ENCODE peak calls at places on chromosomes 16 and 17, in nine cellular contexts. T is fibroblast of lung, D is A673, Q is uterus, P is fibroblast of the aortic adventitia, K is endodermal cell, M is B cell, C is PC-3, Z is tibial nerve. I is an unnamed sample.

GRCh38 chr16:55411231-55411630 is 67.8 kb upstream of the MMP2 start:
- DNase-seq in Z (no peak), T (no peak), C (no peak), P (peak; percentile 27), Q (no peak), D (no peak), M (no peak), K (peak; percentile 50), I (no peak)

GRCh38 chr16:27474921-27475320 is 72.9 kb downstream of the IL21R start:
- DNase-seq in Z (no peak), T (no peak), D (no peak), M (no peak), C (no peak), Q (no peak), K (no peak), P (no peak), I (no peak)

GRCh38 chr16:60642956-60643355 is 1393.3 kb downstream of the CDH8 start:
- DNase-seq in D (no peak), M (no peak), K (no peak), Z (no peak), T (no peak), Q (no peak), C (peak; percentile 1), P (no peak), I (no peak)

GRCh38 chr16:21608647-21609328 is 9.4 kb downstream of the METTL9 start:
- DNase-seq in C (no peak), T (no peak), Q (no peak), M (no peak), D (no peak), K (no peak), Z (no peak), P (no peak), I (no peak)

GRCh38 chr16:84854759-84855158 is 35.0 kb downstream of the CRISPLD2 start:
- DNase-seq in Z (no peak), D (no peak), P (no peak), Q (no peak), C (no peak), M (no peak), K (no peak), T (peak; percentile 76), I (no peak)

GRCh38 chr16:66751135-66751991 is at the start of gene DYNC1LI2:
- DNase-seq in D (peak; percentile 86), K (peak; percentile 92), T (peak; percentile 70), C (peak; percentile 74), P (peak; percentile 61), Q (peak; percentile 80), M (peak; percentile 90), Z (peak; percentile 70), I (peak; percentile 96)

GRCh38 chr16:86740817-86741799 is 162.8 kb downstream of the FOXL1 start:
- DNase-seq in Z (peak; percentile 15), C (peak; percentile 63), M (no peak), Q (peak; percentile 22), P (peak; percentile 76), K (peak; percentile 79), T (peak; percentile 74), D (peak; percentile 52), I (no peak)

GRCh38 chr16:22250522-22250921 is 44.4 kb downstream of the EEF2K start:
- DNase-seq in C (no peak), Z (no peak), T (no peak), Q (no peak), P (peak; percentile 59), K (no peak), D (no peak), M (no peak), I (no peak)

GRCh38 chr16:8931864-8932263 is 31.8 kb downstream of the USP7 start:
- DNase-seq in P (peak; percentile 74), D (peak; percentile 51), Z (peak; percentile 65), T (peak; percentile 69), Q (peak; percentile 59), C (peak; percentile 32), K (peak; percentile 90), M (peak; percentile 60), I (no peak)

GRCh38 chr16:84670063-84670462 is 21.8 kb downstream of the KLHL36 start:
- DNase-seq in Z (no peak), P (no peak), K (no peak), T (no peak), D (no peak), M (no peak), C (no peak), Q (no peak), I (no peak)

GRCh38 chr17:60508384-60508980 is 17.6 kb downstream of the APPBP2 start:
- DNase-seq in Z (no peak), M (no peak), Q (no peak), P (no peak), C (no peak), D (no peak), T (no peak), K (no peak), I (peak; percentile 18)

GRCh38 chr17:48908047-48908843 is at the start of gene UBE2Z:
- DNase-seq in P (peak; percentile 95), Z (peak; percentile 84), T (peak; percentile 97), K (peak; percentile 100), C (peak; percentile 98), Q (peak; percentile 95), M (peak; percentile 95), D (peak; percentile 98), I (peak; percentile 97)
- TF ChIP-seq CTCF in P (no peak), Z (peak; percentile 38), T (no peak), K (peak; percentile 17), C (peak; percentile 40), Q (peak; percentile 18), M (no peak), D (peak; percentile 42), I (peak; percentile 34)

GRCh38 chr16:88533381-88533831 is 36.8 kb upstream of the ZC3H18 start:
- DNase-seq in Q (no peak), P (no peak), K (peak; percentile 80), C (peak; percentile 32), Z (no peak), D (peak; percentile 52), T (peak; percentile 50), M (no peak), I (no peak)

GRCh38 chr16:88535181-88535856 is 34.9 kb upstream of the ZC3H18 start:
- DNase-seq in M (no peak), K (no peak), T (no peak), Z (no peak), Q (no peak), P (no peak), C (no peak), D (no peak), I (no peak)

GRCh38 chr16:88533945-88534641 is 36.1 kb upstream of the ZC3H18 start:
- DNase-seq in K (peak; percentile 92), Q (peak; percentile 83), Z (peak; percentile 51), C (peak; percentile 64), D (peak; percentile 87), M (peak; percentile 89), T (peak; percentile 61), P (peak; percentile 9), I (peak; percentile 99)

GRCh38 chr16:88535857-88536222 is 34.4 kb upstream of the ZC3H18 start:
- DNase-seq in Q (no peak), P (no peak), T (no peak), C (no peak), Z (no peak), M (no peak), D (no peak), K (no peak), I (no peak)

DNA sequence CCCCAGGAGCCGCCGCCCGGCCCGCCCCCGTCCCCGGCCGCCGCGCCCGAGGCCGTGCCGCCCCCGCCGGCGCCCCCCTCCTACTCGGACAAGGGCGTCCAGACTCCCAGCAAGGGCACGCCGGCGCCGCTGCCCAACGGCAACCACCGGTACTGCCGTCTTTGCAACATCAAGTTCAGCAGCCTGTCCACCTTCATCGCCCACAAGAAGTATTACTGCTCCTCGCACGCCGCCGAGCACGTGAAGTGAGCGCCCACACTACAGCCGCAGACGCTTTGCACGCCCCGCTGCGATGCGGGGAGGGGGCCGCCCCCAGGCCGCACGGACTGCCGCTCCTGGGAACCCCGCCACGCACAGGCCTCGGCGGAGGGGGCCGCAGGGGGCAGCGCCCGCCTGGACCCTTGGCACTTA is 35.5 kb upstream of the ZC3H18 start:
- DNase-seq in D (no peak), K (peak; percentile 76), P (no peak), T (peak; percentile 42), Z (no peak), C (peak; percentile 19), Q (no peak), M (peak; percentile 58), I (peak; percentile 80)
- TF ChIP-seq CTCF in D (no peak), K (no peak), P (no peak), T (no peak), Z (no peak), C (no peak), Q (peak; percentile 2), M (no peak), I (peak; percentile 11)

DNA sequence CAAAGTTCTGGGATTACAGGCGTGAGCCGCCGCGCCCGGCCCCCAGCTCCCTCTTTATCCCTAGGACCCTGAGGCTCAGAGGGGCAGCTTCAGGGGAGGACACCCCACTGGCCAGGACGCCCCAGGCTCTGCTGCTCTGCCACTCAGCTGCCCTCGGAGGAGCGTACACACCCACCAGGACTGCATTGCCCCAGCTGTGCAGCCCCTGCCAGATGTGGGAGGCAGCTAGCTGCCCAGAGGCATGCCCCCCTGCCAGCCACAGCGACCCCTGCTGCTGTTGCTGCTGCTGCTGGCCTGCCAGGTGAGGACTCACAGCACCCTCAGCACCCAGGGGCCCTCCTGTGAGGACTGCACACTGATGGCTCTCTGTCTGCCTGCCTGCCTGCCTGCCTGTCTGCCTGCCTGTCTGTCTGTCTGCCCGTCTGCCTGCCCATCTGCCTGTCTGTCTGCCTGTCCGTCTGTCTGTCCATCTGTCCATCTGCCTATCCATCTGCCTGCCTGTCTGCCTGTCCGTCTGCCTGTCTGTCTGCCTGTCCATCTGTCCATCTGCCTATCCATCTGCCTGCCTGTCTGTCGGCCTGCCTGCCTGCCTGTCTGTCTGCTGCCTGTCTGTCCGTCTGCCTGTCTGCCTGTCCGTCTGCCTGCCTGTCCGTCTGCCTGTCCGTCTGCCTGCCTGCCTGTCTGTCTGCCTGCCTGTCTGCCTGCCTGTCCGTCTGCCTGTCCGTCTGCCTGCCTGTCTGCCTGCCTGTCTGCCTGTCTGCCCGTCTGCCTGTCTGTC is 5.0 kb downstream of the GCGR start:
- DNase-seq in D (no peak), P (no peak), Z (no peak), K (no peak), C (no peak), Q (no peak), M (no peak), T (no peak), I (no peak)
- TF ChIP-seq CTCF in D (no peak), P (no peak), Z (no peak), K (no peak), C (peak; percentile 41), Q (no peak), M (no peak), T (no peak), I (peak; percentile 32)

DNA sequence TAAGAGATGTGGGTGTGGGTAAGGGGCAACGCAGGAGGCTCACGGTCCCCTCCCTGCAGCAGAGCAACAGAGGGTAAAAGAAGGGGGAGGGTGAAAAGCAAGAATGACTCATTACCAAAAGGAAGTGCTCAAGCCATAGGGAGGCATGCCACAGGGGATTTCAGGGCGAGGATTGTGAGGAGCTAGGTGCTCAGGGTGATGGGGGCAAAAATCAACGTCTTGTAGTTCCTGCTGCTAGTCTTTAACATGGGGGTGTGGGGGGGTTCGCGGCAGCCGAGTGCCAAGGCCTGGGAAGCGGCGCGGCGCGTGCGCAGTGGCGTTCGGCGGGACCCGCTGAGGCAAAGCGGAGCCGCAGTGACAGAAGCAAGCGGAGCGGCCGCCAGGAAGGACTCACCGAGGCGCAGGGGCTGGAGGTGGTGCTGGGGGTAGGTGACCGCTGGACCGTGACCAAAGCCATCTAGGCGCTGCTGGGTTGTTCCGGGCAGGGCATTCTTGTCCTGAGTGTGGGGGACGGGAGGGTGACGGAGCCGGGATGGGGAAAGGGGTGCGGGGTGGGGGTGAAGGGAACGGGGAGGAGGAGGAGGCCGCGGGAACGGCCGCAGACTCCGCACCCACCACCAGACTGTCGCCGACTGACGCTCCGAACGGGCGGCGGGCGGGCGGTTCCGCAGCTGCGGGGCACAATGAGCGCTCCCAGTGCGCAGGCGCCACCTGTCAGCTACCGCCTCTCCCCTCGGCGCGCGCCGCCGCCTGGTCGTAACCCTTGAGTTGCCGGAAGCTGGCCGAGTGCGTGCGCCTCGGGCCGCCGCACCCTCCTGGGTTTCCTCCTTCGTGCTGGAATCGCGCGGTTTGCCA is at the start of gene SSH2:
- DNase-seq in Z (peak; percentile 55), Q (peak; percentile 74), C (peak; percentile 81), M (peak; percentile 95), T (peak; percentile 75), K (peak; percentile 98), P (peak; percentile 69), D (peak; percentile 97), I (peak; percentile 85)
- TF ChIP-seq CTCF in Z (peak; percentile 8), Q (no peak), C (no peak), M (no peak), T (no peak), K (no peak), P (no peak), D (no peak), I (no peak)